ENCODE peak calls at places on chromosomes 11 and 22, in nine cellular contexts. B is stimulated activated CD4-positive, alpha-beta T cell treated with anti-CD3 and anti-CD28 coated beads, TNF-alpha, amount 100 ng/mL, for 48 hours; F is activated naive CD4-positive, alpha-beta T cell treated with anti-CD3 and anti-CD28 coated beads, Interleukin-2, amount 10 ng/mL, durations not matched to agents 7 days and 5 days; Q is stimulated activated effector memory CD8-positive, alpha-beta T cell treated with anti-CD3 and anti-CD28 coated beads, Interleukin-12 subunit alpha, Interleukin-12 subunit beta, amount 100 ng/mL, for 72 hours; D is EL; A is AG08395; O is heart left ventricle; W is thoracic aorta; J is ovary. U is an unnamed sample.
A peak's percentile ranks its signal among the peaks of the same experiment; 100 is the strongest.

GRCh38 chr11:93850585-93851018 is at the start of gene VSTM5:
- DNase-seq in O (no peak), F (no peak), A (no peak), B (no peak), Q (no peak), D (no peak), J (no peak), W (no peak), U (no peak)

GRCh38 chr22:44451016-44451415 is 47.0 kb downstream of the RTL6 start:
- DNase-seq in D (no peak), J (no peak), O (no peak), W (no peak), A (no peak), Q (no peak), B (no peak), F (no peak), U (no peak)

GRCh38 chr11:72238040-72238450 is 5.9 kb downstream of the PHOX2A start:
- DNase-seq in W (no peak), J (peak; percentile 37), O (no peak), B (no peak), F (peak; percentile 65), D (peak; percentile 60), Q (peak; percentile 73), A (peak; percentile 78), U (peak; percentile 75)

GRCh38 chr22:49178246-49179005 is 649.2 kb downstream of the BRD1 start:
- DNase-seq in J (no peak), W (no peak), F (no peak), A (no peak), D (no peak), Q (no peak), B (no peak), O (peak; percentile 32), U (no peak)

GRCh38 chr11:693887-694562 is 997 bp downstream of the DEAF1 start:
- DNase-seq in Q (no peak), A (no peak), B (no peak), W (no peak), O (peak; percentile 64), F (peak; percentile 34), J (peak; percentile 53), D (no peak), U (no peak)

GRCh38 chr22:49754674-49755590 is 72.7 kb downstream of the BRD1 start:
- DNase-seq in F (no peak), Q (no peak), O (peak; percentile 55), A (no peak), D (no peak), W (no peak), J (no peak), B (no peak), U (no peak)

GRCh38 chr11:86374586-86374985 is at the start of gene CCDC81:
- DNase-seq in O (peak; percentile 61), A (peak; percentile 10), Q (no peak), D (no peak), B (no peak), J (no peak), F (no peak), W (no peak), U (no peak)

GRCh38 chr11:79393362-79394043 is 47.3 kb downstream of the TENM4 start:
- DNase-seq in Q (no peak), F (no peak), O (no peak), J (peak; percentile 44), W (no peak), B (no peak), A (no peak), D (peak; percentile 31), U (no peak)

GRCh38 chr11:9330387-9331384 is 16.3 kb upstream of the TMEM41B start:
- DNase-seq in Q (no peak), D (peak; percentile 95), W (no peak), B (no peak), J (no peak), F (no peak), O (no peak), A (peak; percentile 76), U (no peak)

GRCh38 chr22:38196791-38197429 is 4.9 kb upstream of the MAFF start:
- DNase-seq in W (no peak), F (no peak), B (no peak), D (peak; percentile 36), J (no peak), Q (no peak), O (no peak), A (no peak), U (no peak)

GRCh38 chr11:11798586-11799438 is 43.0 kb upstream of the USP47 start:
- DNase-seq in Q (peak; percentile 87), B (peak; percentile 39), O (peak; percentile 89), D (peak; percentile 76), W (no peak), J (peak; percentile 70), F (peak; percentile 85), A (peak; percentile 82), U (peak; percentile 44)

U was measured in GM18507.